ENCODE peak calls at places on chromosomes 11 and 22, in four cellular contexts. H is endothelial cell of umbilical vein, R is A549, F is BJ. P is an unnamed sample.

GRCh38 chr22:42347281-42347824 is 76.9 kb upstream of the TCF20 start:
- DNase-seq in H (no peak), F (no peak), R (no peak), P (no peak)

GRCh38 chr11:94193288-94193687 is 64.6 kb downstream of the PANX1 start:
- DNase-seq in F (no peak), R (peak; percentile 49), H (peak; percentile 10), P (no peak)

GRCh38 chr22:43923191-43923590 is 414 bp upstream of the PNPLA3 start:
- DNase-seq in F (no peak), H (peak; percentile 53), R (no peak), P (no peak)

GRCh38 chr11:122459064-122459463 is 196.5 kb upstream of the UBASH3B start:
- DNase-seq in H (no peak), F (no peak), R (no peak), P (no peak)

GRCh38 chr22:42719133-42719532 is 1.5 kb downstream of the A4GALT start:
- DNase-seq in F (no peak), R (no peak), H (no peak), P (no peak)

GRCh38 chr11:118910309-118911112 is 15.2 kb downstream of the BCL9L start:
- DNase-seq in F (peak; percentile 68), R (peak; percentile 75), H (peak; percentile 44), P (no peak)

GRCh38 chr11:21514298-21514697 is 678.6 kb upstream of the ANO5 start:
- DNase-seq in H (no peak), F (no peak), R (peak; percentile 37), P (no peak)

GRCh38 chr22:38448945-38449745 is 5.9 kb downstream of the KCNJ4 start:
- DNase-seq in R (no peak), F (no peak), H (no peak), P (no peak)

GRCh38 chr11:117945047-117945820 is 16.0 kb upstream of the TMPRSS13 start:
- DNase-seq in F (no peak), R (no peak), H (peak; percentile 69), P (no peak)

GRCh38 chr11:67056640-67057409 is at the start of gene RHOD:
- DNase-seq in H (peak; percentile 21), R (no peak), F (no peak), P (peak; percentile 29)

GRCh38 chr22:26798433-26799065 is 141.2 kb downstream of the MIAT start:
- DNase-seq in R (no peak), F (no peak), H (no peak), P (no peak)

GRCh38 chr11:18012314-18012905 is 437 bp downstream of the SERGEF start:
- DNase-seq in H (peak; percentile 29), R (peak; percentile 20), F (no peak), P (no peak)

GRCh38 chr11:911031-911889 is 650 bp upstream of the CHID1 start:
- DNase-seq in R (peak; percentile 35), F (no peak), H (peak; percentile 51), P (peak; percentile 40)

GRCh38 chr11:35463211-35463810 is 44.0 kb upstream of the SLC1A2 start:
- DNase-seq in H (no peak), F (no peak), R (no peak), P (no peak)

GRCh38 chr22:36197065-36197440 is 4.6 kb downstream of the APOL4 start:
- DNase-seq in H (peak; percentile 72), F (no peak), R (no peak), P (peak; percentile 68)

GRCh38 chr11:69491071-69492031 is 9.9 kb downstream of the LINC01488 start:
- DNase-seq in H (no peak), R (no peak), F (no peak), P (no peak)

GRCh38 chr11:65426839-65427690 is 4.5 kb downstream of the NEAT1 start:
- DNase-seq in F (no peak), R (peak; percentile 80), H (peak; percentile 54), P (no peak)

GRCh38 chr11:40032331-40032730 is 1427.1 kb downstream of the LRRC4C start:
- DNase-seq in H (no peak), F (no peak), R (no peak), P (no peak)

GRCh38 chr11:32892355-32893090 is at the start of gene QSER1:
- DNase-seq in F (no peak), H (peak; percentile 52), R (peak; percentile 78), P (peak; percentile 56)

GRCh38 chr22:45334068-45334467 is 24.3 kb downstream of the FAM118A start:
- DNase-seq in H (no peak), R (no peak), F (no peak), P (no peak)

GRCh38 chr11:81494431-81494830 is 1239.2 kb downstream of the FAM181B start:
- DNase-seq in H (no peak), R (no peak), F (no peak), P (no peak)

GRCh38 chr22:40552070-40552469 is 84.4 kb downstream of the MRTFA start:
- DNase-seq in H (no peak), R (no peak), F (no peak), P (no peak)

GRCh38 chr11:134399996-134400395 is 12.0 kb downstream of the B3GAT1 start:
- DNase-seq in H (no peak), R (no peak), F (no peak), P (no peak)

GRCh38 chr11:85965202-85965601 is 103.7 kb downstream of the PICALM start:
- DNase-seq in F (no peak), R (no peak), H (no peak), P (no peak)

GRCh38 chr22:21094911-21095772 is 49.4 kb downstream of the LRRC74B start:
- DNase-seq in R (no peak), H (no peak), F (no peak), P (no peak)

GRCh38 chr22:21095773-21096107 is 50.0 kb downstream of the LRRC74B start:
- DNase-seq in H (no peak), F (no peak), R (no peak), P (no peak)

GRCh38 chr22:21099578-21099977 is 53.8 kb downstream of the LRRC74B start:
- DNase-seq in H (no peak), F (no peak), R (no peak), P (no peak)

GRCh38 chr22:21100149-21101032 is 54.6 kb downstream of the LRRC74B start:
- DNase-seq in R (no peak), H (no peak), F (no peak), P (no peak)

DNA sequence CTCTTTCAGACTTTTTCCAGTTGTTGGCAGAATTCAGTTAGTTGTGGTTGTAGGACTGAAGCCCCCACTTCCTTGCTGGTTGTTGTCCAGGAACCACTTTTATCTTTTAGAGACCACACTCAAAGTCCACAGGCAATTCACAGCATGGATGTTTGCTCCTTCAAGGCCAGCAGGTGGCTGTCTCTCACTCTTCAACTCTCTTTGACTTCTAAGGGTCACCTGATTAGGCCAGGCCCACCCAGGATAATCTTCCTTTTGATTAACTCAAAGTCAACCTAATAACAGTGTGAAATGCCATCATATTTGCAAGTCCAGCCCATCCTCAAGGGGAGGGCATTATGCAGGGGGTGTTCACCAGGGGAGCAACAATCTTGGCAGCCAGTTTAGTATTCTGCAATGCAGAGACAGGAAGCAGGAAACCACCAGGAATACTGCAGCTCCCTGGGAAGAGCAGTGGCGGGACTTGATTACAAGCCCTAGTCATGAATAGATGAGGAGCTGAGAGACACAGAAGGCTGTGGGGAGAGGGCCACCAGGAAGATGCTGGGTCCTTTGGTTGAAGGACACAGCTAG is 52.4 kb downstream of the LRRC74B start:
- DNase-seq in H (no peak), R (peak; percentile 37), F (no peak), P (no peak)
- TF ChIP-seq CTCF in H (no peak), R (no peak), F (no peak), P (no peak)

GRCh38 chr11:9003573-9004309 is at the start of gene NRIP3:
- DNase-seq in F (no peak), H (peak; percentile 58), R (peak; percentile 48), P (peak; percentile 63)
- TF ChIP-seq CTCF in F (no peak), H (no peak), R (no peak), P (no peak)

GRCh38 chr22:22359465-22359864 is 114.9 kb downstream of the VPREB1 start:
- DNase-seq in F (no peak), R (no peak), H (no peak), P (no peak)
- TF ChIP-seq CTCF in F (no peak), R (no peak), H (no peak), P (no peak)

GRCh38 chr22:19641254-19641982 is 72.9 kb upstream of the SEPTIN5 start:
- DNase-seq in H (peak; percentile 26), F (no peak), R (peak; percentile 64), P (peak; percentile 59)
- TF ChIP-seq CTCF in H (peak; percentile 61), F (peak; percentile 56), R (peak; percentile 24), P (peak; percentile 73)

GRCh38 chr22:29724843-29725242 is 5.0 kb downstream of the CABP7 start:
- DNase-seq in H (no peak), F (no peak), R (no peak), P (no peak)

GRCh38 chr22:29726104-29726503 is 6.3 kb downstream of the CABP7 start:
- DNase-seq in F (no peak), R (no peak), H (no peak), P (no peak)

GRCh38 chr22:29729161-29729560 is 9.4 kb downstream of the CABP7 start:
- DNase-seq in H (no peak), F (no peak), R (no peak), P (no peak)

GRCh38 chr22:29726512-29727247 is 6.9 kb downstream of the CABP7 start:
- DNase-seq in H (no peak), R (no peak), F (no peak), P (no peak)

DNA sequence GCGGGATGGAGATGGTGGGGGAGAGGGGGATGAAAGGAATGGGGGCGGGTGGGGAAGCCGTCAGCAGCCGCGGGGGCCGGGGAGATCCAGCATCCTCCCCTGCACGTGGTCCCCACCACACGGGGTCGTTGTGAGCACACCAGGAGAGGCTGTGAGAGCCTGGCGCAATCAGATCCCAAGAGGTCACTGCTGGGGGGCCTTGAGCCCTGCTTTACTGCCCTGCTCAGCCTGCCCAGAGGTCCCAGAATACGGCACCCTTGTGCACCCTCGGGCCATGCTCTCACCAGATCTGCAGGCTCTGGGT is 7.4 kb downstream of the CABP7 start:
- DNase-seq in F (no peak), R (peak; percentile 33), H (peak; percentile 10), P (peak; percentile 51)
- TF ChIP-seq CTCF in F (peak; percentile 55), R (peak; percentile 36), H (no peak), P (peak; percentile 59)

DNA sequence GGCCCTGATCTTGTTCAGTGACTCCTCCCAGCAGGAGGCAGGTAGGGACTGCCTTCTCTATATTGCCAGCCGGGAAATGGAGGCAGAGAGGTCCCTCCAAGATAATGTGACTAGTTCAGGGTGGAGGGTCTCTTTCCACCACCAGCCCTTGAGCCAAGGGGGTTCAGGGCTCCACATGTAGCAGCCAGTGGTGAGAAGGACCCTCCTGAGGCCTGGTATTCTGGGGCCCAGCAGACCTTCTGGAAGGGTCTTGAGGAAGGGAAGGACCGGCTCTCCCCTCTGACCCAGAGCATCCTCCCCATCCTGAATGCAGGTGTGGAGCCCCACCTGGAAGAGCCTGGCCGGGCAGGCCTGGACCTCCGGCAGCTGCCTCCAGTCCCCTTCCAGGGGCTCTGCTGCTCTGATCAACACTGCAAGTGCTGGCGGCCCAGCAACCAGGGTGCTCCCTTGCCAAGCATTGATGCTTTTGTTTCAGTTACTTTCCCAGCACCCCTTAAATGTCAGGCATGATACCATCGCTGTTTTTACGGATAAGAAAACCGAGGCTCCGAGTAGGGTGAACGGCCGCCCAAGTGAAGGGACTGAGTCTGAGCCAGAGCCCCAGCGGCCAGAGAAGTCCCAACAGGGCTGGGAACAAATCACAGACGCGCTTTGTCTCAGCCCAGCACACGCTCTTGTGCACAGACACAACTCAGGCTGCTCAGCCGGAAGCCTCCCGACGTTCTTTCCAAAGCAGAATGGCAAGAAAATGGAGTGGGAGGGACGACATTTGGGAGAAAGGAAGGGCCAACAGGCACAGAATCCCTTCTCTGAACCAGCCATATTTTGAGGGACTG is 38.8 kb downstream of the DKK3 start:
- DNase-seq in H (no peak), R (no peak), F (no peak), P (no peak)
- TF ChIP-seq CTCF in H (no peak), R (no peak), F (no peak), P (no peak)

P was measured in neural crest cell.